ENCODE peak calls at places on chromosomes 5 and 9, in eight cellular contexts. C, O, S, B, W, Q, L and A are unnamed samples.

GRCh38 chr5:160506006-160507004 is 84.7 kb downstream of the PTTG1 start:
- DNase-seq in Q (no peak), L (no peak), B (peak; percentile 46), C (peak; percentile 86), O (no peak), S (no peak), W (peak; percentile 75), A (no peak)

GRCh38 chr5:177469061-177469628 is 4.3 kb downstream of the DBN1 start:
- DNase-seq in C (peak; percentile 86), O (no peak), L (no peak), S (no peak), Q (no peak), W (no peak), B (no peak), A (no peak)

GRCh38 chr5:175181331-175181730 is 262.7 kb downstream of the DRD1 start:
- DNase-seq in Q (no peak), O (no peak), L (no peak), C (no peak), S (no peak), B (no peak), W (no peak), A (no peak)

GRCh38 chr9:81268048-81268447 is 421.3 kb downstream of the TLE1 start:
- DNase-seq in O (no peak), S (no peak), L (no peak), B (no peak), C (no peak), Q (no peak), W (no peak), A (no peak)

GRCh38 chr5:179319741-179320281 is 25.4 kb downstream of the ADAMTS2 start:
- DNase-seq in W (peak; percentile 56), S (peak; percentile 63), Q (peak; percentile 48), O (no peak), L (no peak), B (no peak), C (no peak), A (no peak)

GRCh38 chr5:76099286-76099702 is 16.1 kb downstream of the SV2C start:
- DNase-seq in B (no peak), W (no peak), O (no peak), S (no peak), Q (no peak), C (no peak), L (no peak), A (no peak)

GRCh38 chr5:172777381-172778222 is 6.6 kb upstream of the DUSP1 start:
- DNase-seq in C (no peak), L (peak; percentile 76), O (peak; percentile 78), Q (peak; percentile 83), S (peak; percentile 98), W (peak; percentile 98), B (peak; percentile 95), A (peak; percentile 87)

GRCh38 chr9:14912849-14913248 is 2.6 kb upstream of the FREM1 start:
- DNase-seq in S (no peak), W (no peak), Q (no peak), B (no peak), L (no peak), O (no peak), C (no peak), A (no peak)

GRCh38 chr5:57538341-57538955 is 55.8 kb upstream of the ACTBL2 start:
- DNase-seq in S (no peak), B (no peak), L (no peak), W (no peak), Q (no peak), C (no peak), O (no peak), A (no peak)

GRCh38 chr9:88462191-88462590 is 72.8 kb upstream of the NXNL2 start:
- DNase-seq in S (no peak), B (no peak), L (no peak), W (no peak), Q (no peak), O (no peak), C (no peak), A (no peak)

GRCh38 chr9:14910178-14910805 is at the start of gene FREM1:
- DNase-seq in Q (peak; percentile 75), W (peak; percentile 70), O (peak; percentile 5), S (no peak), B (peak; percentile 32), C (peak; percentile 79), L (no peak), A (no peak)

GRCh38 chr5:139394123-139394653 is 716 bp downstream of the PROB1 start:
- DNase-seq in C (peak; percentile 84), O (no peak), L (no peak), W (no peak), Q (peak; percentile 91), B (peak; percentile 71), S (peak; percentile 92), A (no peak)

GRCh38 chr5:119445544-119445943 is 6.8 kb upstream of the HSD17B4 start:
- DNase-seq in L (no peak), S (no peak), W (no peak), C (peak; percentile 65), O (no peak), Q (peak; percentile 56), B (no peak), A (no peak)

GRCh38 chr5:132500931-132501628 is 10.5 kb upstream of the IRF1 start:
- DNase-seq in L (no peak), S (peak; percentile 93), Q (peak; percentile 49), C (peak; percentile 82), O (peak; percentile 33), B (peak; percentile 82), W (peak; percentile 82), A (peak; percentile 73)

GRCh38 chr9:136222166-136222895 is 17.4 kb upstream of the LHX3 start:
- DNase-seq in B (no peak), C (no peak), W (no peak), Q (peak; percentile 71), O (no peak), S (no peak), L (no peak), A (no peak)

GRCh38 chr9:126233913-126234525 is 92.6 kb upstream of the MVB12B start:
- DNase-seq in L (no peak), Q (no peak), S (no peak), W (no peak), C (no peak), O (no peak), B (no peak), A (no peak)

GRCh38 chr5:77186990-77187389 is 23.5 kb upstream of the PDE8B start:
- DNase-seq in O (no peak), W (no peak), C (no peak), B (no peak), S (no peak), L (no peak), Q (no peak), A (no peak)

GRCh38 chr5:161580621-161581020 is 34.1 kb upstream of the GABRB2 start:
- DNase-seq in C (no peak), Q (no peak), L (no peak), W (no peak), O (no peak), S (no peak), B (no peak), A (no peak)

GRCh38 chr5:31502506-31502905 is 29.4 kb downstream of the DROSHA start:
- DNase-seq in B (no peak), W (no peak), L (no peak), C (no peak), S (no peak), O (no peak), Q (no peak), A (no peak)

GRCh38 chr9:18747590-18747989 is 273.6 kb downstream of the ADAMTSL1 start:
- DNase-seq in O (no peak), C (no peak), L (no peak), B (no peak), S (no peak), W (no peak), Q (no peak), A (no peak)
- H3K27ac ChIP-seq in O (no peak overlapping the region), C (no peak overlapping the region), L (no peak overlapping the region), B (no peak overlapping the region), S (no peak overlapping the region), W (no peak overlapping the region), Q (no peak overlapping the region), A (peak overlapping the region; percentile 32)

GRCh38 chr5:141369994-141370848 is at the start of gene PCDHGB3:
- DNase-seq in B (peak; percentile 21), O (no peak), W (no peak), S (no peak), C (peak; percentile 77), L (no peak), Q (peak; percentile 13), A (no peak)
- TF ChIP-seq CTCF in B (no peak), O (peak; percentile 21), W (no peak), S (no peak), C (peak; percentile 55), L (no peak), Q (no peak), A (no peak)

GRCh38 chr5:121027636-121028035 is 563.5 kb downstream of the PRR16 start:
- DNase-seq in S (no peak), Q (no peak), L (no peak), C (no peak), O (no peak), W (no peak), B (no peak), A (no peak)

GRCh38 chr5:121024416-121025311 is 560.6 kb downstream of the PRR16 start:
- DNase-seq in O (no peak), B (no peak), C (no peak), Q (no peak), S (no peak), L (no peak), W (no peak), A (no peak)

GRCh38 chr5:121025671-121026070 is 561.6 kb downstream of the PRR16 start:
- DNase-seq in O (no peak), L (no peak), W (no peak), S (no peak), B (no peak), C (no peak), Q (no peak), A (no peak)

GRCh38 chr5:121031487-121031886 is 567.4 kb downstream of the PRR16 start:
- DNase-seq in W (no peak), S (no peak), C (no peak), L (no peak), O (no peak), Q (no peak), B (no peak), A (no peak)

DNA sequence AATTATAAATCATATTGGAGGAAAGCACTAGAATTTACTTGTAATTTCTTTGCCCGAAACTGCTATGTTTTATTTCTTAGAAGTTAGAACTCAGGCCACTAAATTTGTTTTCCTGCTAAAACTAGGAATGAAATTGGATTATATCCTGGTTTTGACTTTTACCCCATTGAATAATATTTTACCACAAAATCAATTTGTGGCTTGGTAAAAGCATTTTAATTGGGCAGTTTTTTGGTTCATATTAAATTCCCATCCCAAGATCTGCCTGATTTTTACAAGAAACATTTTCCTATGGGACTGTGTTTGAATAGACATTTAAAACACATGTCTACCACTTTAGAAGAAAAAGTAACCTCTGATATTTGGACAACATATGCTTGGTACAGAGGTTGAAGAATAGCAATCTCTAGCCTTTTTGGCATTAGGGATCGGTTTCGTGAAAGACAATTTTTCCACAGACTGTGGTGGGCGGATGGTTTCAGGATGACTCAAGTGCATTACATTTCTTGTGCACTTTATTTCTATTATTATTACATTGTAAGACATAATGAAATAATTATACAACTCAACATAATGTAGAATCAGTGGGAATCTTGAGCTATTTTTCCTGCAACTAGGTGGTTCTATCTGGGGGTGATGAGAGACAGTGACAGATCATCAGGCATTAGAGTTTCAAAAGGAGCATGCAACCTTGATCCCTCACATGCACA is 565.6 kb downstream of the PRR16 start:
- DNase-seq in O (no peak), Q (no peak), C (no peak), S (no peak), B (no peak), W (no peak), L (no peak), A (no peak)
- TF ChIP-seq POLR2AphosphoS5 in O (no peak), Q (no peak), C (no peak), S (no peak), B (no peak), W (no peak), L (no peak), A (no peak)

GRCh38 chr9:112864982-112865381 is 25.7 kb downstream of the SLC46A2 start:
- DNase-seq in W (no peak), Q (peak; percentile 30), C (no peak), B (no peak), L (no peak), S (no peak), O (no peak), A (no peak)
- H3K27ac ChIP-seq in W (no peak overlapping the region), Q (no peak overlapping the region), C (no peak overlapping the region), B (no peak overlapping the region), L (no peak overlapping the region), S (no peak overlapping the region), O (no peak overlapping the region), A (no peak overlapping the region)